ENCODE peak calls at places on chromosomes 13 and 19, in four cellular contexts. E is H1, Y is GM12878, K is HepG2. T is an unnamed sample.
A peak's percentile ranks its signal among the peaks of the same experiment; 100 is the strongest.

GRCh38 chr13:105817011-105817410 is 718.5 kb downstream of the EFNB2 start:
- DNase-seq in E (peak; percentile 61), Y (no peak), K (no peak), T (peak; percentile 67)

GRCh38 chr13:30708541-30708940 is 26.8 kb upstream of the ALOX5AP start:
- DNase-seq in E (no peak), Y (no peak), K (no peak), T (no peak)

GRCh38 chr13:105410602-105411001 is 1124.9 kb downstream of the EFNB2 start:
- DNase-seq in E (peak; percentile 10), Y (no peak), K (peak; percentile 7), T (peak; percentile 44)

GRCh38 chr13:51895906-51896888 is 34.4 kb downstream of the CCDC70 start:
- DNase-seq in E (peak; percentile 51), Y (no peak), K (peak; percentile 45), T (peak; percentile 39)

GRCh38 chr13:44108345-44108858 is 228.7 kb downstream of the LACC1 start:
- DNase-seq in E (no peak), Y (no peak), K (peak; percentile 57), T (no peak)

GRCh38 chr13:50358715-50359367 is 343.6 kb downstream of the KCNRG start:
- DNase-seq in E (no peak), Y (no peak), K (no peak), T (no peak)

GRCh38 chr13:29801737-29802305 is 48.6 kb downstream of the UBL3 start:
- DNase-seq in E (no peak), Y (no peak), K (no peak), T (no peak)

GRCh38 chr13:51848674-51849073 is 3.7 kb upstream of the TMEM272 start:
- DNase-seq in E (no peak), Y (no peak), K (peak; percentile 15), T (no peak)

GRCh38 chr19:36140289-36141038 is 598 bp downstream of the CAPNS1 start:
- DNase-seq in E (no peak), Y (no peak), K (peak; percentile 53), T (no peak)

GRCh38 chr13:110774051-110774450 is 60.6 kb downstream of the ING1 start:
- DNase-seq in E (no peak), Y (no peak), K (no peak), T (no peak)

GRCh38 chr19:13100031-13100588 is 2.5 kb downstream of the LYL1 start:
- DNase-seq in E (no peak), Y (peak; percentile 78), K (no peak), T (no peak)

GRCh38 chr19:7734220-7735203 is 2.6 kb upstream of the CLEC4G start:
- DNase-seq in E (no peak), Y (no peak), K (no peak), T (no peak)

GRCh38 chr13:28299941-28300340 is 161.6 kb downstream of the PAN3 start:
- DNase-seq in E (no peak), Y (no peak), K (no peak), T (no peak)

GRCh38 chr19:4120531-4120930 is 3.4 kb downstream of the MAP2K2 start:
- DNase-seq in E (no peak), Y (no peak), K (no peak), T (no peak)

GRCh38 chr19:14061751-14062557 is at the start of gene PALM3:
- DNase-seq in E (no peak), Y (no peak), K (no peak), T (no peak)

GRCh38 chr19:41192574-41193419 is at the start of gene CYP2S1:
- DNase-seq in E (no peak), Y (no peak), K (no peak), T (no peak)

DNA sequence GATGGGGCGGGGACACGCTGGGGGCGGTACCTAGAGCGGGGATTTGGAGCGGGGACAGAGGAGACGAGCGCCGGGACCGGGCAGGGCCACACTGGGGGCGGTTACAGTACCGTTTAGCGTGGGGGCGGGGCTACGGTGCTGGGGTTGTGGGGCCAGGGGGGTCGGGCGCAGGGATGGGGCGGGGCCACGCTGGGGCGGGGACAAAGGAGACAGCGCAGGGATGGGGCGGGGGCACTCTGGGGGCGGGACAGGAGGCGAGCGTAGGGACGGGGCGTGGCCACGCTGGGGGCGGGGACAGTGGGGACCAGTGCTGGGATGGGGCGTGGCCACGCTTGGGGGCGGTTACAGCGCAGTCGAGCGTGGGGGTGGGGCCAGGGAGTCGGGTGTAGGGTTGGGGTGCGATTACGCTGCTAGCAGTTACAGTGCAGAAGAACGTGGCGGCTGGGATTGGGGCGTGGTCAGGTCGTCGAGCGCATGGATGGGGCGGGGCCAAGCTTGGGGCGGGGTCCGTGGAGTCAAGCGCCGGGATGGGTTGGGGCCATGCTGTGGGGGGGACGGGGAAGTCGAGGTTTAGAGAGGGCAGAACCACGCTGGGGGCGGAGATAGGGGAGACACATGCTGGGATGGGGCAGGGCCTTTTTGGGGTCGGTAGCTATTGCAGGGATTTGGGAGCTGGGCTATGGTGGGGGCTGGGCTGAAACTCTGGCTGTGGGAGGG is 660 bp downstream of the ALKBH7 start:
- DNase-seq in E (peak; percentile 98), Y (peak; percentile 91), K (peak; percentile 88), T (peak; percentile 96)
- H3K9ac ChIP-seq in E (peak overlapping the region; percentile 80), Y (peak overlapping the region; percentile 83), K (peak overlapping the region; percentile 98), T (peak overlapping the region; percentile 89)

GRCh38 chr19:55605207-55605636 is 225 bp upstream of the ZNF865 start:
- DNase-seq in E (peak; percentile 94), Y (peak; percentile 94), K (peak; percentile 95), T (peak; percentile 90)
- TF ChIP-seq YY1 in E (no peak), Y (no peak), K (peak; percentile 79), T (no peak)

GRCh38 chr19:51513968-51514367 is 12.4 kb upstream of the SIGLEC12 start:
- DNase-seq in E (no peak), Y (no peak), K (no peak), T (no peak)
- TF ChIP-seq SUZ12 in E (no peak), Y (no peak), K (no peak), T (no peak)

DNA sequence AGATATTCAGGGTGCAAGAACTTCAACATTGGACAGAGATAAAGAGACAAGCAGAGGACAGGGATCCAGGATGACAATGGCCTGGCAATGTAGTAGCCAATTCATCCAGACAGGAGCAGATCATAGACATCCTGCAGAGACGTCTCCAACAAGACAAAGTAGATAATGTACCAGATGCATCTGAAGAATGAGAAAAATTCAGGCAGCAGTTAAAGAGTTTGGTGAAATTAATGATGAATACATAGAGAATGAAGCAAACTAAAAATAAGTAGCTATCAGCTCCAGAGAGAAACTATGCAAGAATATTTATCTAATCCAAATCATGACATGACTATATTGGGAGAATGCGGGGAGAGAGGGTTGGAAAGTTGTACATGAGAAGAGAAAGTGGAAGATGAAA is 278.4 kb upstream of the DACH1 start:
- DNase-seq in E (no peak), Y (no peak), K (no peak), T (no peak)
- H3K9ac ChIP-seq in E (no peak overlapping the region), Y (no peak overlapping the region), K (no peak overlapping the region), T (no peak overlapping the region)

DNA sequence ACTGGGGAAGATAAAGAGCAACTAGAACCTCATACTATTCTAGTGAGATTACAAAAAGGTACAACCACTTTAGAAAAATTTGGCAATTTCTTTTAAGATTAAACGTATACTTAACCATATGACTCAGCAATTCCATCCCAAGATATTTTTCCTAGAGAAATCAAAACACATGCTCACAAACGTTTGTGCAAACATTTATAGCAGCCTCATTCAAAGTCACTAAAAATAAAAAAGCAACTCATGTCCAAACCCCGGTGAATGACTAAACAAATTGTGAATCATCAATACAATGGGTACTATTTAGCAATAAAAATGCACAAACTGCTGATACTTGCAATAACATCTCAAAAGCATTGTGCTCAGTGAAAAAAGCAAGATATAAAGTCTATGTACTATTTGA is 121.5 kb downstream of the FRY start:
- DNase-seq in E (no peak), Y (no peak), K (no peak), T (no peak)
- TF ChIP-seq YY1 in E (no peak), Y (no peak), K (no peak), T (no peak)

GRCh38 chr13:40402931-40403412 is 263.5 kb downstream of the FOXO1 start:
- DNase-seq in E (no peak), Y (no peak), K (peak; percentile 71), T (no peak)

GRCh38 chr13:40403509-40404241 is 262.8 kb downstream of the FOXO1 start:
- DNase-seq in E (no peak), Y (no peak), K (no peak), T (no peak)

GRCh38 chr13:40399756-40400155 is 266.7 kb downstream of the FOXO1 start:
- DNase-seq in E (no peak), Y (no peak), K (no peak), T (no peak)

GRCh38 chr13:40404407-40404806 is 262.0 kb downstream of the FOXO1 start:
- DNase-seq in E (no peak), Y (no peak), K (no peak), T (no peak)

GRCh38 chr13:40401911-40402776 is 264.3 kb downstream of the FOXO1 start:
- DNase-seq in E (no peak), Y (peak; percentile 74), K (peak; percentile 88), T (no peak)
- TF ChIP-seq SUZ12 in E (no peak), Y (no peak), K (no peak), T (no peak)

GRCh38 chr13:99312493-99312883 is 5.3 kb upstream of the GPR183 start:
- DNase-seq in E (no peak), Y (no peak), K (no peak), T (no peak)
- H3K9ac ChIP-seq in E (no peak overlapping the region), Y (peak overlapping the region; percentile 24), K (no peak overlapping the region), T (no peak overlapping the region)

DNA sequence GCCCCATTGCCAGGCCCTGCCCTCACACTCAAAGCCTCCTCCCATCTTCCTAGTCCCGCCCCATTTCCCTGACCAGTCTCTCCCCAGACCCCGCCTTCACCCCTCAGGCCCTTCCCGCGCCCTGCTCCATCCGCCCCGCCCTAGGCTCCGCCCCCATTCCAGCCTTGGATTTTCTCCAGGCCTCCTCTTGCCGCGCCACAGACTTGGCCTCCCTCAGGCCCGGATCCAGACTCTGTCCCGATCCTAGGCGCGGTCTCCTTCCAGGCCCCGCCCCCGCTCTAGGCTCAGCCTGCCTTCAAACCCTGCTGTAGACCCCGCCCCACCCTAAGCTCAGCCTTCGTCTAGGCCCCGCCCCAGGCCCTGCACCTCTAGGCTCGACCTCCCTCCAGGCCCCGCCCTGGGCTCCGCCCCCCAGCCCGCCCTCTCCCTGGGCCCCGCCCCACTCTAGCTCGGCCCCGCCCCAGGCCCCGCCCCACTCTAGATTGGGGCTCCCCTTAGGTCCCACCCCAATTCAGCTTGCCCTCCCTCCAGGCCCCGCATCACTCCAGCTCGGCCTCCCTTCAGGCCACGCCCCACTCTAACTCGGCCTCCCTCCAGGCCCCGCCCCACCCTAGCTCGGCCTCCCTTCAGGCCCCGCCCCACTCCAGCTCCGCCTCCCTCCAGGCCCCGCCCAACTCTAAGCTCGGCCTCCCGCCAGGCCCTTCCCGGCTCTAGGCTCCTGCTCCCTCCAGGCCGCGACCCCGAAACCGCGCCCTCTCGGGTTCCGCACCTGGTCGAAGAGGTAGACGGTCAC is 18.5 kb downstream of the LMTK3 start:
- DNase-seq in E (peak; percentile 95), Y (peak; percentile 48), K (peak; percentile 82), T (peak; percentile 90)
- TF ChIP-seq YY1 in E (no peak), Y (peak; percentile 9), K (no peak), T (no peak)

T was measured in NT2/D1.